ENCODE peak calls at places on chromosome 1, in ten cellular contexts. One of them, this sample, is unnamed.

GRCh38 chr1:207903767-207904166 is 7.2 kb downstream of the CD34 start:
- DNase-seq in CD8-positive, alpha-beta T cell: no peak
- DNase-seq in GM10248: no peak
- DNase-seq in omental fat pad: no peak
- DNase-seq in GM13976: no peak
- DNase-seq in iPS DF 19.7: no peak
- DNase-seq in DMS 273 treated with DMSO at 0.1 percent for 48 hours: no peak
- DNase-seq in activated gamma-delta T cell treated with anti-CD3 and anti-CD28 coated beads, Interleukin-2, amount 50 U/mL, for 16 hours: no peak
- DNase-seq in EL: peak
- DNase-seq in transverse colon: no peak
- DNase-seq in this sample: no peak

GRCh38 chr1:224623743-224624333 is 7.7 kb downstream of the CNIH3 start:
- DNase-seq in DMS 273 treated with DMSO at 0.1 percent for 48 hours: no peak
- DNase-seq in EL: peak
- DNase-seq in GM13976: peak
- DNase-seq in iPS DF 19.7: no peak
- DNase-seq in CD8-positive, alpha-beta T cell: peak
- DNase-seq in omental fat pad: no peak
- DNase-seq in activated gamma-delta T cell treated with anti-CD3 and anti-CD28 coated beads, Interleukin-2, amount 50 U/mL, for 16 hours: peak
- DNase-seq in GM10248: no peak
- DNase-seq in transverse colon: peak
- DNase-seq in this sample: no peak

GRCh38 chr1:150066838-150067183 is 765 bp upstream of the VPS45 start:
- DNase-seq in CD8-positive, alpha-beta T cell: peak
- DNase-seq in iPS DF 19.7: peak
- DNase-seq in DMS 273 treated with DMSO at 0.1 percent for 48 hours: no peak
- DNase-seq in EL: no peak
- DNase-seq in transverse colon: peak
- DNase-seq in GM10248: peak
- DNase-seq in GM13976: peak
- DNase-seq in omental fat pad: no peak
- DNase-seq in activated gamma-delta T cell treated with anti-CD3 and anti-CD28 coated beads, Interleukin-2, amount 50 U/mL, for 16 hours: no peak
- DNase-seq in this sample: peak

GRCh38 chr1:202709276-202710041 is 795 bp downstream of the SYT2 start:
- DNase-seq in CD8-positive, alpha-beta T cell: no peak
- DNase-seq in DMS 273 treated with DMSO at 0.1 percent for 48 hours: no peak
- DNase-seq in GM13976: no peak
- DNase-seq in iPS DF 19.7: no peak
- DNase-seq in GM10248: no peak
- DNase-seq in EL: no peak
- DNase-seq in activated gamma-delta T cell treated with anti-CD3 and anti-CD28 coated beads, Interleukin-2, amount 50 U/mL, for 16 hours: no peak
- DNase-seq in transverse colon: no peak
- DNase-seq in omental fat pad: no peak
- DNase-seq in this sample: no peak

GRCh38 chr1:157306896-157307295 is 168.7 kb upstream of the ETV3 start:
- DNase-seq in transverse colon: no peak
- DNase-seq in DMS 273 treated with DMSO at 0.1 percent for 48 hours: no peak
- DNase-seq in omental fat pad: no peak
- DNase-seq in CD8-positive, alpha-beta T cell: no peak
- DNase-seq in activated gamma-delta T cell treated with anti-CD3 and anti-CD28 coated beads, Interleukin-2, amount 50 U/mL, for 16 hours: no peak
- DNase-seq in EL: no peak
- DNase-seq in GM13976: peak
- DNase-seq in iPS DF 19.7: no peak
- DNase-seq in GM10248: no peak
- DNase-seq in this sample: no peak

GRCh38 chr1:12051361-12051760 is 11.7 kb upstream of the TNFRSF8 start:
- DNase-seq in GM13976: no peak
- DNase-seq in CD8-positive, alpha-beta T cell: no peak
- DNase-seq in iPS DF 19.7: no peak
- DNase-seq in GM10248: no peak
- DNase-seq in activated gamma-delta T cell treated with anti-CD3 and anti-CD28 coated beads, Interleukin-2, amount 50 U/mL, for 16 hours: no peak
- DNase-seq in transverse colon: no peak
- DNase-seq in EL: no peak
- DNase-seq in DMS 273 treated with DMSO at 0.1 percent for 48 hours: no peak
- DNase-seq in omental fat pad: no peak
- DNase-seq in this sample: no peak

GRCh38 chr1:23524716-23525401 is 6.2 kb downstream of the E2F2 start:
- DNase-seq in EL: no peak
- DNase-seq in GM13976: no peak
- DNase-seq in activated gamma-delta T cell treated with anti-CD3 and anti-CD28 coated beads, Interleukin-2, amount 50 U/mL, for 16 hours: no peak
- DNase-seq in GM10248: no peak
- DNase-seq in omental fat pad: no peak
- DNase-seq in iPS DF 19.7: no peak
- DNase-seq in CD8-positive, alpha-beta T cell: peak
- DNase-seq in transverse colon: peak
- DNase-seq in DMS 273 treated with DMSO at 0.1 percent for 48 hours: peak
- DNase-seq in this sample: peak

GRCh38 chr1:228836954-228837481 is 101.7 kb downstream of the RHOU start:
- DNase-seq in omental fat pad: no peak
- DNase-seq in EL: no peak
- DNase-seq in transverse colon: no peak
- DNase-seq in activated gamma-delta T cell treated with anti-CD3 and anti-CD28 coated beads, Interleukin-2, amount 50 U/mL, for 16 hours: no peak
- DNase-seq in GM13976: no peak
- DNase-seq in DMS 273 treated with DMSO at 0.1 percent for 48 hours: no peak
- DNase-seq in CD8-positive, alpha-beta T cell: no peak
- DNase-seq in GM10248: no peak
- DNase-seq in iPS DF 19.7: no peak
- DNase-seq in this sample: no peak

GRCh38 chr1:159170639-159171038 is 776 bp upstream of the CADM3 start:
- DNase-seq in EL: peak
- DNase-seq in GM10248: no peak
- DNase-seq in activated gamma-delta T cell treated with anti-CD3 and anti-CD28 coated beads, Interleukin-2, amount 50 U/mL, for 16 hours: no peak
- DNase-seq in CD8-positive, alpha-beta T cell: no peak
- DNase-seq in transverse colon: no peak
- DNase-seq in iPS DF 19.7: no peak
- DNase-seq in DMS 273 treated with DMSO at 0.1 percent for 48 hours: no peak
- DNase-seq in GM13976: no peak
- DNase-seq in omental fat pad: no peak
- DNase-seq in this sample: no peak

GRCh38 chr1:35560256-35561225 is 2.9 kb downstream of the NCDN start:
- DNase-seq in omental fat pad: no peak
- DNase-seq in EL: no peak
- DNase-seq in iPS DF 19.7: no peak
- DNase-seq in CD8-positive, alpha-beta T cell: no peak
- DNase-seq in transverse colon: peak
- DNase-seq in DMS 273 treated with DMSO at 0.1 percent for 48 hours: no peak
- DNase-seq in GM10248: no peak
- DNase-seq in GM13976: no peak
- DNase-seq in activated gamma-delta T cell treated with anti-CD3 and anti-CD28 coated beads, Interleukin-2, amount 50 U/mL, for 16 hours: no peak
- DNase-seq in this sample: no peak

GRCh38 chr1:54516249-54516920 is 31.6 kb upstream of the ACOT11 start:
- DNase-seq in EL: no peak
- DNase-seq in iPS DF 19.7: no peak
- DNase-seq in GM13976: no peak
- DNase-seq in GM10248: no peak
- DNase-seq in activated gamma-delta T cell treated with anti-CD3 and anti-CD28 coated beads, Interleukin-2, amount 50 U/mL, for 16 hours: no peak
- DNase-seq in DMS 273 treated with DMSO at 0.1 percent for 48 hours: no peak
- DNase-seq in transverse colon: no peak
- DNase-seq in omental fat pad: no peak
- DNase-seq in CD8-positive, alpha-beta T cell: no peak
- DNase-seq in this sample: no peak

GRCh38 chr1:235415008-235415904 is 48.0 kb downstream of the TBCE start:
- DNase-seq in GM13976: peak
- DNase-seq in EL: peak
- DNase-seq in CD8-positive, alpha-beta T cell: peak
- DNase-seq in DMS 273 treated with DMSO at 0.1 percent for 48 hours: peak
- DNase-seq in activated gamma-delta T cell treated with anti-CD3 and anti-CD28 coated beads, Interleukin-2, amount 50 U/mL, for 16 hours: peak
- DNase-seq in transverse colon: peak
- DNase-seq in omental fat pad: no peak
- DNase-seq in GM10248: peak
- DNase-seq in iPS DF 19.7: peak
- DNase-seq in this sample: peak

GRCh38 chr1:198669023-198669698 is 30.3 kb downstream of the PTPRC start:
- DNase-seq in EL: peak
- DNase-seq in GM10248: peak
- DNase-seq in iPS DF 19.7: no peak
- DNase-seq in GM13976: no peak
- DNase-seq in DMS 273 treated with DMSO at 0.1 percent for 48 hours: no peak
- DNase-seq in CD8-positive, alpha-beta T cell: no peak
- DNase-seq in omental fat pad: no peak
- DNase-seq in transverse colon: no peak
- DNase-seq in activated gamma-delta T cell treated with anti-CD3 and anti-CD28 coated beads, Interleukin-2, amount 50 U/mL, for 16 hours: no peak
- DNase-seq in this sample: no peak

GRCh38 chr1:148264374-148265276 is 112.5 kb upstream of the NBPF11 start:
- DNase-seq in DMS 273 treated with DMSO at 0.1 percent for 48 hours: no peak
- DNase-seq in CD8-positive, alpha-beta T cell: no peak
- DNase-seq in iPS DF 19.7: peak
- DNase-seq in activated gamma-delta T cell treated with anti-CD3 and anti-CD28 coated beads, Interleukin-2, amount 50 U/mL, for 16 hours: no peak
- DNase-seq in GM13976: peak
- DNase-seq in transverse colon: no peak
- DNase-seq in GM10248: no peak
- DNase-seq in EL: peak
- DNase-seq in omental fat pad: no peak
- DNase-seq in this sample: no peak

This sample was measured in NCI-H524.